ENCODE peak calls at places on chromosomes 6 and 20, in four cellular contexts. L is adrenal gland, R is GM23248, O is SJSA1. M is an unnamed sample.

GRCh38 chr20:19265646-19266374 is 53.4 kb downstream of the SLC24A3 start:
- DNase-seq in L (no peak), R (no peak), O (no peak), M (peak; percentile 17)

GRCh38 chr6:127554435-127555006 is 22.5 kb upstream of the C6orf58 start:
- DNase-seq in L (no peak), R (peak; percentile 78), O (no peak), M (peak; percentile 3)

GRCh38 chr6:126181890-126182289 is 158.0 kb upstream of the CENPW start:
- DNase-seq in L (no peak), R (no peak), O (no peak), M (no peak)

GRCh38 chr6:70846207-70846835 is 110.5 kb downstream of the B3GAT2 start:
- DNase-seq in L (no peak), R (no peak), O (no peak), M (no peak)

GRCh38 chr6:34030831-34031566 is 114.9 kb downstream of the GRM4 start:
- DNase-seq in L (no peak), R (no peak), O (no peak), M (peak; percentile 76)

GRCh38 chr6:158628542-158628941 is 16.0 kb downstream of the DYNLT1 start:
- DNase-seq in L (peak; percentile 21), R (no peak), O (no peak), M (no peak)

GRCh38 chr6:99993146-99993532 is 884 bp downstream of the MCHR2 start:
- DNase-seq in L (no peak), R (no peak), O (no peak), M (no peak)

GRCh38 chr6:116779569-116780164 is 14.1 kb upstream of the FAM162B start:
- DNase-seq in L (no peak), R (peak; percentile 46), O (peak; percentile 22), M (peak; percentile 29)

GRCh38 chr6:155985660-155986138 is 530.1 kb upstream of the NOX3 start:
- DNase-seq in L (no peak), R (no peak), O (no peak), M (no peak)

GRCh38 chr20:1579488-1579887 is 22.0 kb upstream of the SIRPD start:
- DNase-seq in L (no peak), R (no peak), O (no peak), M (no peak)

GRCh38 chr6:30882764-30883475 is 1.4 kb upstream of the DDR1 start:
- DNase-seq in L (peak; percentile 57), R (no peak), O (no peak), M (peak; percentile 81)

GRCh38 chr20:58481541-58482021 is 33.6 kb downstream of the APCDD1L start:
- DNase-seq in L (peak; percentile 74), R (peak; percentile 63), O (peak; percentile 67), M (peak; percentile 94)

GRCh38 chr6:137975058-137975940 is 108.2 kb downstream of the TNFAIP3 start:
- DNase-seq in L (no peak), R (peak; percentile 50), O (peak; percentile 12), M (no peak)

GRCh38 chr6:16130932-16131387 is 2.1 kb downstream of the MYLIP start:
- DNase-seq in L (peak; percentile 65), R (peak; percentile 77), O (peak; percentile 55), M (peak; percentile 82)

GRCh38 chr6:38997128-38997761 is 51.3 kb upstream of the GLP1R start:
- DNase-seq in L (no peak), R (no peak), O (no peak), M (peak; percentile 55)

GRCh38 chr6:131741688-131742393 is 31.0 kb upstream of the CTAGE9 start:
- DNase-seq in L (no peak), R (no peak), O (no peak), M (no peak)

GRCh38 chr20:58233881-58234528 is 5.6 kb upstream of the ANKRD60 start:
- DNase-seq in L (no peak), R (peak; percentile 39), O (peak; percentile 23), M (peak; percentile 83)

GRCh38 chr6:108862479-108863191 is 14.4 kb downstream of the ARMC2 start:
- DNase-seq in L (no peak), R (no peak), O (no peak), M (no peak)

GRCh38 chr6:14889698-14890593 is 355.9 kb upstream of the JARID2 start:
- DNase-seq in L (no peak), R (no peak), O (no peak), M (no peak)

GRCh38 chr20:35048739-35049138 is 43.9 kb downstream of the TRPC4AP start:
- DNase-seq in L (no peak), R (no peak), O (no peak), M (no peak)

GRCh38 chr6:168967556-168967955 is 286.1 kb downstream of the THBS2 start:
- DNase-seq in L (no peak), R (no peak), O (no peak), M (no peak)

GRCh38 chr6:109484161-109484560 is 1.1 kb upstream of the ZBTB24 start:
- DNase-seq in L (no peak), R (peak; percentile 23), O (no peak), M (no peak)

GRCh38 chr6:53011993-53012392 is 16.9 kb upstream of the GSTA4 start:
- DNase-seq in L (no peak), R (peak; percentile 29), O (no peak), M (no peak)

GRCh38 chr6:119350202-119351004 is 842 bp upstream of the MAN1A1 start:
- DNase-seq in L (peak; percentile 57), R (peak; percentile 90), O (peak; percentile 19), M (peak; percentile 91)

GRCh38 chr20:56414842-56415765 is 3.0 kb downstream of the CASS4 start:
- DNase-seq in L (no peak), R (peak; percentile 87), O (no peak), M (no peak)

GRCh38 chr6:2038096-2038495 is 207.3 kb downstream of the GMDS start:
- DNase-seq in L (no peak), R (no peak), O (no peak), M (no peak)

GRCh38 chr6:160031442-160031841 is 62.6 kb downstream of the IGF2R start:
- DNase-seq in L (no peak), R (peak; percentile 64), O (no peak), M (no peak)

GRCh38 chr6:89268776-89269175 is 46.3 kb downstream of the GABRR2 start:
- DNase-seq in L (no peak), R (no peak), O (no peak), M (no peak)

GRCh38 chr6:133092771-133093170 is 148.4 kb upstream of the EYA4 start:
- DNase-seq in L (no peak), R (no peak), O (no peak), M (no peak)

GRCh38 chr6:99130897-99131873 is 183.4 kb upstream of the FBXL4 start:
- DNase-seq in L (no peak), R (no peak), O (no peak), M (no peak)

GRCh38 chr6:110650755-110651154 is 164.5 kb downstream of the CDK19 start:
- DNase-seq in L (no peak), R (no peak), O (no peak), M (no peak)

DNA sequence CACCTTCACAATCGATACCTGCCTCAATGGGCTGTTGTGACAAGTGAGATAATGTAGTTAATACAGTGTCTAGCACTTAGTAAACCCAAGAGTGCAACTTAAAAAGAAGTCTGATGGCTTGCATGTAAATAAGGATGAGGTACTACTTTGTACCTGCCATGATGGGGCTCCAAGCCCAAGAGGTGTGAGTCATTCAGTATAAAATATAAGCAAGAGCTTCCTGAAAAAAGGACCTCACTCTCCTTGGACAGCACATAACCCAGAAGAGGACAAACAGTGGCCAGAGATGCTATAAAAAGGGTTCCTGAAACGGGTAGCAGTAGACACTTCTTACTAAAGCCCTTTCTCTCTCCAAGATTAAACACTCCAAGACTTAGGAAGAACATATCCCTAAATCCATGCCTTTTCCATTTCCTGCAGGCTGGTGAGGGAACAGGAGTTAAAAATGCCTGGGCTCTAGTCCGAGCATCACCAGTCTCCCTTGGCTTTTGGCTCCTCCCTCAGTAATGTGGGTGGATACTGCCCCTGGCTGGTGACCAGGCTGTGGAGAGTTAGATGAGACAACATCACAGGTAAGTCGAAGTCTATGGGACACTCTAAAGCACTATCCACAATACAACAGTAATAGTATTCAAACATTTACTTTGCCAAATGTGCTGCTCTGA is 4.2 kb downstream of the UBE2V1 start:
- DNase-seq in L (no peak), R (peak; percentile 53), O (no peak), M (no peak)
- H3K4me1 ChIP-seq in L (peaks cover 30% of the 10 kb centered on the region), R (peaks cover 58% of the 10 kb centered on the region), O (peaks cover 53% of the 10 kb centered on the region), M (peaks cover 49% of the 10 kb centered on the region)

GRCh38 chr20:62741191-62741676 is 32.6 kb downstream of the NTSR1 start:
- DNase-seq in L (no peak), R (peak; percentile 36), O (peak; percentile 18), M (peak; percentile 47)
- H3K27me3 ChIP-seq in L (peaks cover 28% of the 10 kb centered on the region), R (no peaks in the 10 kb centered on the region), O (peaks cover 41% of the 10 kb centered on the region), M (peaks cover 12% of the 10 kb centered on the region)

GRCh38 chr20:4488407-4489339 is 233.0 kb upstream of the PRND start:
- DNase-seq in L (no peak), R (peak; percentile 94), O (peak; percentile 68), M (peak; percentile 91)
- H3K4me1 ChIP-seq in L (no peaks in the 10 kb centered on the region), R (peaks cover 44% of the 10 kb centered on the region), O (peaks cover 43% of the 10 kb centered on the region), M (peaks cover 22% of the 10 kb centered on the region)

DNA sequence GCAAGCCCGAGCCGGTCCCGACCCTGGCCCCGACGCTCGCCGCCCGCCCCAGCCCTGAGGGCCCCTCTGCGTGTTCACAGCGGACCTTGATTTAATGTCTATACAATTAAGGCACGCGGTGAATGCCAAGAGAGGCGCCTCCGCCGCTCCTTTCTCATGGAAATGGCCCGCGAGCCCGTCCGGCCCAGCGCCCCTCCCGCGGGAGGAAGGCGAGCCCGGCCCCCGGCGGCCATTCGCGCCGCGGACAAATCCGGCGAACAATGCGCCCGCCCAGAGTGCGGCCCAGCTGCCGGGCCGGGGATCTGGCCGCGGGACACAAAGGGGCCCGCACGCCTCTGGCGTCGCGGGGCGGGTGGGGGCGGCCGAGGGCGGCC is 37.5 kb downstream of the YTHDF1 start:
- DNase-seq in L (no peak), R (no peak), O (no peak), M (peak; percentile 87)
- H3K27me3 ChIP-seq in L (peaks cover 86% of the 10 kb centered on the region), R (peaks cover 55% of the 10 kb centered on the region), O (peaks cover 89% of the 10 kb centered on the region), M (peaks cover 58% of the 10 kb centered on the region)

DNA sequence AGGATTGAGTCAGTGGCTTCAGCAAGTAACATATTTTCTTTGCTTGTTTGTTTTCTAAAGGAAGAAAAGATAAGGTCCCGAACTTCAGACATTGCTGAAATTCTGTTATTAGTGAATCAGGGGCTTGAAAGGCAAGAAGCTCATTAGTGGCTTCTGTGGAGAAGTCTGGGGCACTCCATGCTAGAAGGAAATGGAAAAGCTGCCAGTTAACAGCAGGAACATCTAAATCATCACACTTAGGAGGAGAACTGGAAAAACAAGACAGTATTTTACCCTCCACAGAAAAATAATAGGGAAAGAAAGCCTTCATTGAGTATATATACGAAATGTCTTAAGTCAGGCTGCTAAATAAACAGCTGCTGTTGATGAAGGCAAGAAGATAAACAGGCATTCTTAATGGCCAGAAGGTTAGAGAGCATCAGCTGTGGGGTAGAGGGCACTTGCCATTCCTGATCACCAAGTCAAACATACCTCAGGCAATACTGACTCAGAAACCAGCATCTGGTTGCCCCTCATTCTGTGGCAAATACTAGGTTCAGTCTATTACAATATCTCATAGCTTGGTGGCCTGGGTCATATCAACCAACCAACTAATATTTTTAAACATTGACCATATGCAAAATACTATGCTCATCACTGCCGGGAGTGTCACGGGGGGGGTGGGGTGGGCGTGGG is 143.2 kb upstream of the TENT5A start:
- DNase-seq in L (no peak), R (peak; percentile 84), O (peak; percentile 84), M (peak; percentile 19)
- H3K4me1 ChIP-seq in L (no peaks in the 10 kb centered on the region), R (peaks cover 70% of the 10 kb centered on the region), O (peaks cover 59% of the 10 kb centered on the region), M (peaks cover 62% of the 10 kb centered on the region)

DNA sequence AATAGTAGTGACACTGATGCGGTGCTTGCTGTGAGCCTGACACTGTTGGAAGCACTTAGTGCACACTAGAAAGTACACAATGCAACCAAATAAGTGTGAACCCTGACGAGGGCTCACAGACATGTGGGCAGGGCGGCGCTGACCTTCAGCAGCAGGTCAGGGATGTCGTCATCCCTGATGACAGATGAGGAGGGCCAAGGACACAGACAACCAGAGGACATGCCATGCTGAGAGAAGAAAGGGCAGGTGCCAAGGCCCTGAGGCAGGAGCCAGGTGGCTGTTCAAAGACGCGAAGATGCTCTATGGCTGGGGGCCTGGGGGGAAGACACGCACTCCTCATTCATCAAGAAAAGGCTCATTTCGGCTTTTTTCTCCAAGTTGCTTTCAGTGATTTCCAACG is 176.4 kb upstream of the CST7 start:
- DNase-seq in L (no peak), R (no peak), O (no peak), M (no peak)
- H3K27me3 ChIP-seq in L (no peaks in the 10 kb centered on the region), R (peaks cover 6% of the 10 kb centered on the region), O (no peaks in the 10 kb centered on the region), M (peaks cover 6% of the 10 kb centered on the region)